ENCODE peak calls at places on chromosomes 11 and 22, in eight cellular contexts. B is lung; R is T-helper 1 cell; E is ELF-1; N is skeletal muscle cell; J is activated T-helper 1 cell treated with anti-CD3 and anti-CD28 coated beads, Interleukin-12 subunit alpha, Interleukin-12 subunit beta, Interleukin-2, Interleukin-4 antibody, amounts not matched to agents 30 ng/mL and 10 ng/mL and 1 ng/mL, durations not matched to agents 14 hours and 24 hours and 36 hours; A is HTR-8/SVneo; G is NT2/D1. L is an unnamed sample.

GRCh38 chr11:19868281-19868821 is 155.7 kb downstream of the NAV2 start:
- DNase-seq in E (no peak), A (peak; percentile 8), G (no peak), R (no peak), J (no peak), N (peak; percentile 83), B (peak; percentile 59), L (no peak)

GRCh38 chr11:12936200-12936599 is 72.9 kb upstream of the RASSF10 start:
- DNase-seq in J (no peak), G (no peak), E (no peak), R (no peak), N (no peak), A (no peak), B (no peak), L (no peak)

GRCh38 chr11:45657496-45658260 is 7.7 kb downstream of the CHST1 start:
- DNase-seq in E (no peak), B (no peak), R (no peak), N (no peak), G (no peak), J (no peak), A (no peak), L (no peak)

GRCh38 chr11:118222437-118222836 is 2.4 kb downstream of the JAML start:
- DNase-seq in R (no peak), J (no peak), N (no peak), E (no peak), G (no peak), A (no peak), B (no peak), L (no peak)

GRCh38 chr22:50209893-50210292 is 9.1 kb downstream of the SELENOO start:
- DNase-seq in R (peak; percentile 67), B (no peak), A (peak; percentile 53), N (no peak), G (no peak), E (peak; percentile 44), J (no peak), L (peak; percentile 74)

GRCh38 chr22:20131593-20131855 is at the start of gene ZDHHC8:
- DNase-seq in E (no peak), G (no peak), B (no peak), N (no peak), J (no peak), A (no peak), R (peak; percentile 38), L (peak; percentile 42)

GRCh38 chr11:63553759-63554158 is 9.4 kb downstream of the PLAAT2 start:
- DNase-seq in A (no peak), J (peak; percentile 53), R (peak; percentile 79), E (no peak), B (no peak), N (no peak), G (no peak), L (peak; percentile 87)

GRCh38 chr22:38397189-38398097 is 57.6 kb downstream of the KCNJ4 start:
- DNase-seq in J (no peak), E (peak; percentile 97), N (no peak), R (peak; percentile 43), B (peak; percentile 58), A (no peak), G (peak; percentile 44), L (peak; percentile 88)

GRCh38 chr11:2399488-2400068 is 972 bp upstream of the TSSC4 start:
- DNase-seq in E (no peak), J (no peak), A (no peak), B (no peak), G (no peak), R (no peak), N (no peak), L (no peak)

GRCh38 chr11:15563054-15563453 is 448.3 kb downstream of the INSC start:
- DNase-seq in B (no peak), A (no peak), R (no peak), G (no peak), J (no peak), N (no peak), E (no peak), L (no peak)

GRCh38 chr11:95977534-95978174 is 53.7 kb upstream of the MTMR2 start:
- DNase-seq in N (no peak), B (no peak), J (no peak), R (no peak), A (peak; percentile 7), G (no peak), E (no peak), L (no peak)

GRCh38 chr11:69487391-69487790 is 5.9 kb downstream of the LINC01488 start:
- DNase-seq in A (no peak), R (no peak), E (no peak), B (no peak), N (no peak), J (no peak), G (no peak), L (no peak)

GRCh38 chr11:94809251-94809650 is 41.1 kb downstream of the AMOTL1 start:
- DNase-seq in G (no peak), R (no peak), J (no peak), E (peak; percentile 35), B (no peak), N (no peak), A (no peak), L (no peak)

GRCh38 chr11:94650756-94651155 is 83.6 kb downstream of the PIWIL4 start:
- DNase-seq in G (no peak), J (no peak), R (no peak), E (no peak), B (no peak), A (no peak), N (peak; percentile 66), L (no peak)

GRCh38 chr22:29269731-29270474 is 1.8 kb downstream of the EWSR1 start:
- DNase-seq in E (peak; percentile 35), J (no peak), A (no peak), N (no peak), B (no peak), G (no peak), R (peak; percentile 11), L (peak; percentile 24)

GRCh38 chr11:12060385-12060980 is 49.9 kb upstream of the MICAL2 start:
- DNase-seq in G (no peak), E (no peak), R (no peak), J (no peak), A (no peak), B (no peak), N (no peak), L (no peak)

GRCh38 chr11:43904737-43905515 is 24.3 kb downstream of the ALKBH3 start:
- DNase-seq in N (peak; percentile 33), G (no peak), R (no peak), E (no peak), A (no peak), J (no peak), B (no peak), L (no peak)

GRCh38 chr11:132540586-132540985 is 991.7 kb downstream of the OPCML start:
- DNase-seq in R (no peak), E (no peak), G (no peak), N (no peak), B (no peak), A (no peak), J (no peak), L (no peak)

GRCh38 chr22:50545522-50546325 is at the start of gene KLHDC7B:
- DNase-seq in E (no peak), G (no peak), A (no peak), N (no peak), B (no peak), J (no peak), R (peak; percentile 69), L (no peak)

GRCh38 chr11:126515501-126515900 is 160.0 kb downstream of the ST3GAL4 start:
- DNase-seq in B (no peak), R (no peak), N (no peak), A (no peak), E (no peak), J (no peak), G (no peak), L (no peak)

GRCh38 chr22:38824587-38824986 is 19.2 kb downstream of the NPTXR start:
- DNase-seq in E (peak; percentile 88), G (peak; percentile 68), R (peak; percentile 41), A (peak; percentile 49), B (peak; percentile 41), N (peak; percentile 28), J (peak; percentile 38), L (peak; percentile 66)

L was measured in GM12865.